ENCODE peak calls at places on chromosomes 12 and 14, in six cellular contexts. J is transverse colon, Y is mesenchymal stem cell, L is Daoy, G is GM12865, R is Panc1. N is an unnamed sample.

GRCh38 chr14:55062517-55063351 is 11.3 kb downstream of the MAPK1IP1L start:
- DNase-seq in L (no peak), J (no peak), Y (no peak), R (no peak), G (no peak), N (no peak)

GRCh38 chr12:47517122-47517521 is 188.7 kb downstream of the RPAP3 start:
- DNase-seq in J (no peak), L (no peak), R (no peak), Y (no peak), G (no peak), N (no peak)

GRCh38 chr12:15274561-15274967 is 47.7 kb upstream of the PTPRO start:
- DNase-seq in R (no peak), L (no peak), Y (no peak), J (peak), G (peak), N (no peak)

GRCh38 chr12:64459388-64460024 is 7.6 kb downstream of the TBK1 start:
- DNase-seq in R (no peak), J (no peak), Y (peak), G (peak), L (peak), N (no peak)

GRCh38 chr12:94889512-94890210 is 113.8 kb downstream of the NDUFA12 start:
- DNase-seq in R (no peak), J (no peak), Y (no peak), L (no peak), G (no peak), N (no peak)

GRCh38 chr12:20392339-20392738 is 24.0 kb downstream of the PDE3A start:
- DNase-seq in G (no peak), L (no peak), Y (no peak), R (no peak), J (no peak), N (no peak)

GRCh38 chr14:82621881-82622450 is 1088.3 kb upstream of the SEL1L start:
- DNase-seq in R (no peak), Y (no peak), J (no peak), L (no peak), G (peak), N (no peak)

GRCh38 chr14:56754966-56755365 is 55.3 kb downstream of the OTX2 start:
- DNase-seq in R (no peak), G (no peak), J (no peak), Y (no peak), L (no peak), N (no peak)

N was measured in globus pallidus.